ENCODE peak calls at places on chromosomes 2 and 18, in ten cellular contexts. H is cardiac muscle cell, A is tibial artery, E is psoas muscle, N is choroid plexus epithelial cell, C is RWPE1, R is fibroblast of the aortic adventitia, B is PC-9, L is NB4, D is esophagus squamous epithelium. O is an unnamed sample.

GRCh38 chr2:21453728-21454127 is 330.0 kb downstream of the TDRD15 start:
- DNase-seq in C (no peak), R (no peak), L (no peak), H (no peak), D (no peak), N (peak; percentile 65), B (no peak), A (no peak), E (no peak), O (no peak)

GRCh38 chr2:133871810-133872209 is 303.5 kb upstream of the NCKAP5 start:
- DNase-seq in D (no peak), H (no peak), C (no peak), N (no peak), A (no peak), R (no peak), L (no peak), B (no peak), E (no peak), O (no peak)

GRCh38 chr2:98555681-98556080 is 52.6 kb downstream of the COA5 start:
- DNase-seq in C (no peak), D (no peak), E (no peak), H (no peak), L (no peak), R (no peak), A (peak; percentile 32), N (no peak), B (no peak), O (no peak)

GRCh38 chr2:237025090-237025865 is 60.4 kb upstream of the COPS8 start:
- DNase-seq in N (peak; percentile 91), R (peak; percentile 82), C (peak; percentile 63), B (peak; percentile 76), D (no peak), A (no peak), H (peak; percentile 73), E (peak; percentile 22), L (peak; percentile 11), O (no peak)

GRCh38 chr18:33210575-33211189 is 229.8 kb downstream of the CCDC178 start:
- DNase-seq in R (peak; percentile 39), N (peak; percentile 69), H (peak; percentile 45), C (no peak), E (no peak), A (no peak), L (peak; percentile 42), D (no peak), B (no peak), O (no peak)

GRCh38 chr2:235803028-235803427 is 309.2 kb downstream of the AGAP1 start:
- DNase-seq in H (peak; percentile 19), C (no peak), D (no peak), L (peak; percentile 25), E (no peak), R (no peak), N (peak; percentile 51), A (no peak), B (no peak), O (no peak)

GRCh38 chr2:132757676-132758075 is 87.7 kb upstream of the LYPD1 start:
- DNase-seq in A (no peak), B (no peak), C (no peak), R (peak; percentile 57), E (no peak), D (no peak), L (no peak), N (no peak), H (peak; percentile 5), O (no peak)

GRCh38 chr2:113117594-113118262 is 9.7 kb upstream of the IL1RN start:
- DNase-seq in R (peak; percentile 100), E (peak; percentile 19), D (peak; percentile 7), H (peak; percentile 95), A (no peak), L (peak; percentile 52), N (peak; percentile 71), B (peak; percentile 89), C (peak; percentile 82), O (no peak)

GRCh38 chr2:217551229-217551909 is 451.4 kb downstream of the TNS1 start:
- DNase-seq in D (no peak), B (peak; percentile 51), H (peak; percentile 47), A (no peak), L (no peak), R (peak; percentile 63), E (no peak), N (peak; percentile 35), C (no peak), O (no peak)

GRCh38 chr2:68167186-68167585 is 9.5 kb downstream of the PNO1 start:
- DNase-seq in H (peak; percentile 44), L (no peak), A (no peak), C (no peak), R (peak; percentile 18), B (no peak), D (no peak), E (no peak), N (peak; percentile 47), O (no peak)

GRCh38 chr2:127641846-127642510 is 4.0 kb upstream of the GPR17 start:
- DNase-seq in C (no peak), R (no peak), A (no peak), B (no peak), H (no peak), D (no peak), N (no peak), L (no peak), E (no peak), O (no peak)

GRCh38 chr2:52818958-52819357 is 948.6 kb upstream of the CHAC2 start:
- DNase-seq in L (no peak), N (no peak), E (no peak), C (no peak), A (no peak), R (no peak), B (no peak), D (no peak), H (no peak), O (no peak)

GRCh38 chr18:79940126-79940813 is 11.2 kb downstream of the SLC66A2 start:
- DNase-seq in C (no peak), A (peak; percentile 37), H (no peak), R (no peak), B (no peak), E (no peak), N (no peak), L (no peak), D (no peak), O (peak; percentile 4)

GRCh38 chr2:3447789-3448317 is 68.4 kb downstream of the TRAPPC12 start:
- DNase-seq in D (no peak), A (no peak), B (no peak), L (no peak), E (no peak), N (peak; percentile 43), R (no peak), C (no peak), H (peak; percentile 27), O (no peak)

GRCh38 chr2:8882094-8882493 is 44.7 kb upstream of the KIDINS220 start:
- DNase-seq in E (no peak), C (no peak), H (peak; percentile 47), L (peak; percentile 56), A (no peak), D (no peak), N (peak; percentile 68), R (peak; percentile 33), B (no peak), O (no peak)

GRCh38 chr18:393558-393957 is 106.9 kb downstream of the COLEC12 start:
- DNase-seq in N (no peak), R (no peak), A (no peak), D (no peak), E (no peak), H (no peak), L (no peak), C (no peak), B (no peak), O (no peak)

DNA sequence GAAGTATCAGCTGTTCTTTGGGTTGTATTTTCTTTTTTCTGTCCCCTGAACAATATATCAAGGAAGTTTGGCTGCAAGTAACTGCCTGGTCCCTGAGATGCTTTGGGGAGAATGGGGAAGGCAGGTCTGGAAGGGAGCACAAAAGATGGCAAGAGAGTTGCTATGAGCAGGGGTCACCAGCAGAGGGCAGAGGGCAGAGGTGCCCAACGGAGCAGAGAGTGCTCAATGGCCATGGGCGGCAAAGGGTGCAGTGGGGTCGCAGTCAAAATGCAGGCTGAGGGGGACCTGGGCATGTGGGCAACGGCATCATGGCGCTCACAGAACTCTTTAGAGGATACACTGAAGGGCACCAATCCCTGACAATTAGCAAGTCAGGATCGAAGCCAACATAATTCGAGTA is 107.7 kb upstream of the ATP8B1 start:
- DNase-seq in E (no peak), B (no peak), N (no peak), A (no peak), R (no peak), C (no peak), D (no peak), L (peak; percentile 16), H (no peak), O (no peak)
- TF ChIP-seq CTCF in E (no peak), B (peak; percentile 64), N (peak; percentile 56), A (no peak), R (peak; percentile 26), C (peak; percentile 18), D (no peak), L (peak; percentile 55), H (peak; percentile 40), O (no peak)

GRCh38 chr2:174158003-174158402 is 90.3 kb downstream of the OLA1 start:
- DNase-seq in H (peak; percentile 52), A (no peak), B (no peak), D (no peak), L (peak; percentile 55), R (peak; percentile 44), C (peak; percentile 25), N (peak; percentile 71), E (no peak), O (no peak)
- TF ChIP-seq CTCF in H (peak; percentile 67), A (peak; percentile 14), B (peak; percentile 74), D (peak; percentile 23), L (peak; percentile 53), R (peak; percentile 51), C (peak; percentile 49), N (peak; percentile 82), E (peak; percentile 50), O (no peak)

GRCh38 chr18:5841518-5841917 is 53.8 kb downstream of the TMEM200C start:
- DNase-seq in N (peak; percentile 21), B (no peak), A (no peak), E (no peak), C (no peak), D (no peak), L (no peak), H (no peak), R (no peak), O (no peak)
- TF ChIP-seq CTCF in N (peak; percentile 43), B (no peak), A (no peak), E (no peak), C (no peak), D (no peak), L (no peak), H (no peak), R (no peak), O (no peak)

GRCh38 chr2:166179201-166179600 is 51.4 kb upstream of the SCN1A start:
- DNase-seq in A (no peak), L (no peak), N (peak; percentile 54), R (peak; percentile 59), H (peak; percentile 44), C (no peak), E (no peak), B (no peak), D (no peak), O (no peak)

GRCh38 chr2:166184789-166185188 is 57.0 kb upstream of the SCN1A start:
- DNase-seq in R (no peak), N (no peak), L (no peak), D (no peak), B (peak; percentile 17), H (no peak), E (no peak), A (no peak), C (peak; percentile 67), O (no peak)

GRCh38 chr2:166181813-166182154 is 54.0 kb upstream of the SCN1A start:
- DNase-seq in L (no peak), E (no peak), H (no peak), B (no peak), R (no peak), N (no peak), A (no peak), C (no peak), D (no peak), O (no peak)

GRCh38 chr2:166180951-166181812 is 53.4 kb upstream of the SCN1A start:
- DNase-seq in B (peak; percentile 47), C (peak; percentile 37), H (peak; percentile 61), A (no peak), D (no peak), R (peak; percentile 64), L (peak; percentile 51), E (no peak), N (peak; percentile 78), O (no peak)
- TF ChIP-seq CTCF in B (peak; percentile 71), C (peak; percentile 65), H (peak; percentile 63), A (no peak), D (peak; percentile 45), R (peak; percentile 62), L (peak; percentile 50), E (peak; percentile 30), N (peak; percentile 76), O (no peak)